ENCODE peak calls at places on chromosomes 13 and 19, in four cellular contexts. Y is NB4, Q is heart left ventricle, S is breast epithelium. G is an unnamed sample.

GRCh38 chr19:34226036-34226435 is 28.3 kb upstream of the GARRE1 start:
- DNase-seq in S (no peak), Y (no peak), Q (no peak), G (no peak)

GRCh38 chr19:32336259-32337111 is 8.9 kb upstream of the ZNF507 start:
- DNase-seq in Q (no peak), S (no peak), Y (peak; percentile 11), G (no peak)

GRCh38 chr13:56352356-56352755 is 788.4 kb upstream of the PRR20A start:
- DNase-seq in Q (no peak), S (no peak), Y (no peak), G (no peak)

GRCh38 chr19:18906605-18907519 is 10.9 kb upstream of the CERS1 start:
- DNase-seq in Q (no peak), S (no peak), Y (no peak), G (no peak)

GRCh38 chr13:78680064-78680463 is 21.1 kb upstream of the OBI1 start:
- DNase-seq in Y (no peak), Q (no peak), S (no peak), G (no peak)

GRCh38 chr19:32172761-32173160 is 172.6 kb upstream of the ZNF507 start:
- DNase-seq in Q (no peak), S (no peak), Y (no peak), G (no peak)

GRCh38 chr13:84263354-84264069 is 381.2 kb upstream of the SLITRK1 start:
- DNase-seq in Q (no peak), S (no peak), Y (no peak), G (no peak)

GRCh38 chr19:34172661-34173144 is 399 bp downstream of the LSM14A start:
- DNase-seq in Y (no peak), S (no peak), Q (no peak), G (peak; percentile 34)

GRCh38 chr19:51693819-51694218 is 689 bp downstream of the SPACA6 start:
- DNase-seq in S (no peak), Q (no peak), Y (no peak), G (no peak)

GRCh38 chr13:33799950-33800592 is 17.9 kb upstream of the RFC3 start:
- DNase-seq in Y (peak; percentile 50), S (no peak), Q (no peak), G (no peak)

GRCh38 chr13:46567671-46568070 is 14.7 kb downstream of the LRCH1 start:
- DNase-seq in Q (no peak), S (no peak), Y (no peak), G (no peak)

GRCh38 chr19:41219924-41220567 is 1.0 kb downstream of the AXL start:
- DNase-seq in Q (peak; percentile 73), S (no peak), Y (no peak), G (no peak)

DNA sequence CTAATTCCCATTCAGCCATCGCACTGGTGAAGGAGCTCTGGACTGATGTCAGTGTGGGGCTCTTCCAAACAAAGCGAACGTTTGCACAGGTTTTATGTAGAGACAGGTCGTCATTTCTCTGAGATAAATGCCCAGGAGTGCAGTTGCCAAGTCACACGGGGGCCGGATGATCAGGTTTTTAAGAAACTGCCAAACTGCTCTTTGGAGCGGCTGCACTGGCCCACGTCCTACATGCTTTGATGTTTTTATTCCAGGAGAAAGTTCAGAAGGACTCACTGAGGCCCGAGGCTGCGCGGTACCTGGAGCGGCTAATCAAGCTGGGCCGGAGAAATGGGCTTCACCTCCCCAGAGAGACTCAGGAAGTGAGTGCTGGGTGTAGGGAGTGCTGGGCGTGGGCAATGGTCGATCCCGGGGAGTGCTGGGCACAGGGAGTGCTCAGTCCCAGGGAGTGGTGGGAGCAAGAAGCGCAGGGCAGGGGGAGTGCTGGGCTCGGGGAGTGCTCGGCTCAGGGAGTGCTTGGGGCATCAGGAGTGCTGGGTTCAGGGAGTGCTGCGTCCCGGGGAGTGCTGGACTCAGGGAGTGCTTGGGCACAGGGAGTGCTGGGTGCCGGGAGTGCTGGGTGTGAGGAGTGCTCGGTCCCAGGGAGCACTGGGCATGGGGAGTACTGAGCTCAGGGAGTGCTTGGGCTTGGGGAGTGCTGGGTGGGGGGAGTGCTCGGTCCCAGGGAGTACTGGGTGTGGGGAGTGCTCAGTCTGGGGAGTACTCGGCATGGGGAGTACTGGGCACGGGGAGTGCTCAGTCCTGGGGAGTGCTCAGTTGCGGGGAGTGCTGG is 10.7 kb downstream of the THOP1 start:
- DNase-seq in Y (no peak), Q (no peak), S (no peak), G (no peak)
- TF ChIP-seq POLR2A in Y (no peak), Q (no peak), S (no peak), G (no peak)

GRCh38 chr19:9966024-9966423 is 29.7 kb upstream of the OLFM2 start:
- DNase-seq in Y (no peak), S (no peak), Q (no peak), G (no peak)

GRCh38 chr19:9962623-9963290 is 26.4 kb upstream of the OLFM2 start:
- DNase-seq in S (no peak), Q (no peak), Y (no peak), G (no peak)

GRCh38 chr19:9956956-9957355 is 20.6 kb upstream of the OLFM2 start:
- DNase-seq in S (no peak), Q (no peak), Y (no peak), G (no peak)

GRCh38 chr19:9958451-9958850 is 22.1 kb upstream of the OLFM2 start:
- DNase-seq in Y (no peak), Q (no peak), S (peak; percentile 54), G (no peak)

DNA sequence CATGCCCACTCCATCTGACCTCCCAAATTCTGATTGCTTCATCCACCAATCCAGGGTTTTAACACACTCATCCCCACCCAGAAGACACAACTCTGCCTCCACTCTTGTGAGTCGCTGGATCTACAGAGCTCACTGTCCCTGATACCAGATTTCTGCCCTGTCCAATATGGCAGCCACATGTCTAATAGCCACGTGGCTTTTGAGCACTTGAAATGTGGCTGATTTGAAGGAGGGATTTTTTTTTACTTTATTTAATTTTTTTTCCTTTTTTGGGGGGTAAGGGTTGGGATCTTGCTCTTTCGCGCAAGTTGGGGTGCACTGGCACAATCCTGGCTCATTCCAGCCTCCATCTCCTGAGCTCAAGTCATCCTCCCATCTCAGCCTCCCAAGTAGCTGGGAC is 24.8 kb upstream of the OLFM2 start:
- DNase-seq in Q (no peak), S (no peak), Y (no peak), G (no peak)
- TF ChIP-seq POLR2A in Q (no peak), S (no peak), Y (no peak), G (no peak)

DNA sequence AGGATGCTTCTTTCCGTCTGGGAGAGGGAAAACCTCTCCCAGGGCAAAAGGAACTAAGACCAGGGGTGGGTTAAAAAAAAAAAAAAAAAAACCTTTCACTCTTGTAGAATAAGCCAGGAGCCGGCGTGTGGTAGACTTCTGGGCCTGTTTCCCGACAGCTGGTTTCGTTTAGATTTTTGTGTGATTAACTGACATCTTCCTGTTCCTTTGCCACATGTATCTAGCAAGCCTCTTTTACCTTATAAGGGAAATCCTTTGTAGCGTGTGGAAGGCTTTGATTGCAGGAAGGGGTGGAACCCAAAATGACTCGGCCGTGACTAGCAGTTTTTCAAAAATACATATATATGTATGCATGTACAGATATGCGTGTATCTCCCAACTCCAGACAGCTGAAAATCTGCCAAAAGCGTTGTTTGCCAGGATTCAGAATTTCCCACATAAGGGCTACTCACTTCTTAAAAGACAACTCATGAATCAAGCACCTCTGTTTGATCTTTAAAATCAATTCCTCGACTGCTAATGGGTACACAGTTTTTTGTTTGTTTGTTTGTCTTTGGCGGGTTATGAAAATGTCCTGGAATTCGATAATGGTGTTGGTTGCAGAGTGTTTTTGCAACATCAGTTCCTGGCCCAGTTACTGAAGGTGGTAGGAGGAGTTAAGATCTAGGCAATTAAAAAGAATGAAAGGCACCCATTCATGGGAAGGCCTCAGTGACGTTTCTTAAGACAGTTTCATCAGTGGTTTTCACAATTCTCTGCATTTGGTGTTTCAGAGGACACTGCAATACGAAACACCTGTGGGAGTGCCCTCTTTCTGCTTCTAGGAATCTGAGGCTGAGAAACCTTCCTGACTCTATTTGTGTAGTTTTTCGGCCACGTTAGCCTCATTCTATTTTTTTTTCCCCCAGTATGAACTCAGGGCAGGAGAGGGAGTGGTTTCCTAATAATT is 2.7 kb downstream of the TPM4 start:
- DNase-seq in S (peak; percentile 91), Q (peak; percentile 81), Y (peak; percentile 86), G (peak; percentile 60)
- TF ChIP-seq POLR2A in S (peak; percentile 2), Q (peak; percentile 44), Y (no peak), G (no peak)

DNA sequence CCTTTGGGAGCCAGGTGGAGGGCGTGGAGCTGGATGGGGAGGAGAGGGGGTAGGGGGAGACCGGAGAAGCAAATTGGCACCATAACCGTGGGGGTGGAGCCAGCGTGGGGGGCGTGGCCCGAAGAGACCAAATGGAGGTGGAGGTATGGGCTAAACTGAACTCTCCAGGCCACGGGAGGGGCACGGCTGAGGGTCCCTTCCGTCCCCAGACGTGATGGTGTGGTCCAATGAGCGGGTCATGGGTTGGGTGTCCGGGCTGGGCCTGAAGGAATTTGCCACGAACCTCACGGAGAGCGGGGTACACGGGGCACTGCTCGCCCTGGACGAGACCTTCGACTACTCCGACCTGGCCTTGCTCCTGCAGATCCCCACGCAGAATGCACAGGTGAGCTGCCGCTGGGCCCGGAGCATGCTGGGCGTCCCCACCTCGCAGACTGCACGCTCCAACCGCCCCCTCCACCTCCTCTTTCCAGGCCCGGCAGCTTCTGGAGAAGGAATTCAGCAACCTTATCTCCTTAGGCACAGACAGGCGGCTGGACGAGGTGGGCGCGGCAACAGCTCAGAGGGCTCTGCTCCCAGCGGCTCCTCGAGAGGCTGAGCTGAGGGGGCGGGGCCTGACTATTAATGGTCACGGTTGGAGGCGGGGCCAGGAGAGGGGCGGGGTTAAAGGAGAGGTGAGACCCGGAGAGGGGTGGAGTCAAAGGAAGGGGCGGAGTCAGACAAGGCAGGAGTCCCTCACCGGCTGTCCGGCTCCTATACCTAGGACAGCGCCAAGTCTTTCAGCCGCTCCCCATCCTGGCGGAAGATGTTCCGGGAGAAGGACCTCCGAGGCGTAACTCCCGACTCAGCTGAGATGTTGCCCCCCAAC is 6.2 kb downstream of the HRC start:
- DNase-seq in Q (peak; percentile 97), S (peak; percentile 98), Y (peak; percentile 71), G (peak; percentile 77)
- TF ChIP-seq POLR2A in Q (peak; percentile 85), S (no peak), Y (no peak), G (peak; percentile 26)